ENCODE peak calls at places on chromosome 10, in four cellular contexts. L is nephron progenitor cell; P is activated CD8-positive, alpha-beta T cell treated with anti-CD3 and anti-CD28 coated beads for 36 hours; D is GM20000. M is an unnamed sample.

GRCh38 chr10:46523881-46524470 is 32.5 kb downstream of the GPRIN2 start:
- DNase-seq in L (peak), P (peak), D (no peak), M (no peak)

GRCh38 chr10:103062854-103063642 is 130.0 kb downstream of the NT5C2 start:
- DNase-seq in P (no peak), D (no peak), L (no peak), M (no peak)

GRCh38 chr10:58661336-58661735 is 148.7 kb downstream of the BICC1 start:
- DNase-seq in P (no peak), L (no peak), D (no peak), M (no peak)

GRCh38 chr10:78980354-78980753 is 88.4 kb upstream of the ZMIZ1 start:
- DNase-seq in L (no peak), D (no peak), P (no peak), M (no peak)

GRCh38 chr10:119517235-119518141 is 25.0 kb downstream of the RGS10 start:
- DNase-seq in P (peak), L (no peak), D (peak), M (peak)

GRCh38 chr10:42926831-42927230 is 144.2 kb downstream of the BMS1 start:
- DNase-seq in P (no peak), L (peak), D (no peak), M (no peak)

GRCh38 chr10:58666024-58666423 is 153.4 kb downstream of the BICC1 start:
- DNase-seq in L (no peak), P (peak), D (no peak), M (no peak)

GRCh38 chr10:35420044-35420443 is 83.7 kb downstream of the CCNY start:
- DNase-seq in L (no peak), D (no peak), P (no peak), M (no peak)

GRCh38 chr10:106872176-106872575 is 292.3 kb downstream of the SORCS1 start:
- DNase-seq in D (no peak), L (no peak), P (no peak), M (no peak)

GRCh38 chr10:112421731-112422130 is 25.0 kb downstream of the ZDHHC6 start:
- DNase-seq in P (no peak), L (no peak), D (no peak), M (no peak)

GRCh38 chr10:31953080-31953479 is 24.4 kb upstream of the ARHGAP12 start:
- DNase-seq in L (no peak), D (no peak), P (no peak), M (no peak)

GRCh38 chr10:133357293-133358151 is at the start of gene FUOM:
- DNase-seq in L (peak), P (peak), D (peak), M (peak)

GRCh38 chr10:55631071-55631654 is 729.9 kb downstream of the ZWINT start:
- DNase-seq in L (peak), P (peak), D (peak), M (peak)

GRCh38 chr10:125982256-125982948 is 86.0 kb downstream of the FANK1 start:
- DNase-seq in D (peak), P (peak), L (peak), M (peak)

GRCh38 chr10:77548157-77548556 is 89.5 kb downstream of the KCNMA1 start:
- DNase-seq in L (no peak), P (no peak), D (no peak), M (no peak)

GRCh38 chr10:25694976-25695375 is 239.1 kb upstream of the MYO3A start:
- DNase-seq in D (no peak), L (no peak), P (no peak), M (no peak)

GRCh38 chr10:100535715-100536353 is at the start of gene HIF1AN:
- DNase-seq in D (peak), P (peak), L (peak), M (peak)

GRCh38 chr10:241451-241850 is 106.2 kb downstream of the ZMYND11 start:
- DNase-seq in L (no peak), P (no peak), D (no peak), M (no peak)

GRCh38 chr10:29239569-29240472 is 49.0 kb upstream of the LYZL1 start:
- DNase-seq in P (peak), L (peak), D (peak), M (peak)

GRCh38 chr10:133205146-133205545 is 24.9 kb upstream of the UTF1 start:
- DNase-seq in P (no peak), L (no peak), D (no peak), M (no peak)

GRCh38 chr10:36469585-36469984 is 655.8 kb upstream of the ANKRD30A start:
- DNase-seq in L (no peak), P (no peak), D (no peak), M (no peak)

DNA sequence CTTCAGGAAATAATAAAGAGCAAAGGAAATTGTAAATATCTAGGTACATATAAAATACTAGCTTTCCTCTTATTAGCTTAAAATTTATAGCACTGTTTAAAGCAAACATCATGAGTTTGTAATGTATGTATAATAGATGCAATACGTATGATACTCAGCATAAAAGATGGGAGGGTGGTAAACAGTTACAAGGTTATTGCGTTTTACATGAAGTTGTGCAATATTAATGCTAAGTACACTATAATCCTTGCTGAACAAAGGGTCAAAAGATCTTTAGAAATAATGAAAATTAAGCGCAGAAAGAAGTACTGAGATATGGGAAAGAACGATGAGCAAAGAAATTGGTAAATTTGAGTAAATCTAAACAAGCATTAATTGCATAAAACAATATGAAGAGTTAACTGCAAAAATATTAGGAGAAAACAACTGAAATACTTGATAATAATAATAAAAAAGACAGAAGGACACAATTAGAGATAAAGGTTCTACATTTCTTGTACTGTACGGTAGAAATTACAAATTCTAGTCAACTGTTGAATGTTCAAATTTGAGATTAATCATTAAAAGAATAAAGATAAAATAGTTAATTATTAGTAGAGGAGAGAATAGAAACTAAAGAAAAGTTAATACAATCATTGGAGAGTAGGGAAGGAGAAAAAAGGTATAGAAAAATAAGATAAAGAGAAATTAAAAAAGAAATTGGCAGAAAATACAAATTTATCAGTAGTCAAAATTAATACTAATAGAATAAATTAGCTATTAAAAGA is 17.9 kb downstream of the C10orf67 start:
- DNase-seq in D (no peak), P (no peak), L (no peak), M (no peak)
- TF ChIP-seq CTCF in D (no peak), P (no peak), L (no peak), M (no peak)

GRCh38 chr10:15585303-15585715 is 134.4 kb downstream of the ITGA8 start:
- DNase-seq in L (peak), D (peak), P (peak), M (peak)
- TF ChIP-seq CTCF in L (peak), D (peak), P (peak), M (peak)

GRCh38 chr10:15725603-15726002 is 5.9 kb upstream of the ITGA8 start:
- DNase-seq in P (no peak), L (peak), D (peak), M (peak)
- TF ChIP-seq CTCF in P (no peak), L (peak), D (peak), M (peak)

GRCh38 chr10:21021843-21022594 is 124.9 kb upstream of the NEBL start:
- DNase-seq in L (no peak), P (no peak), D (no peak), M (no peak)
- TF ChIP-seq CTCF in L (no peak), P (no peak), D (no peak), M (no peak)

DNA sequence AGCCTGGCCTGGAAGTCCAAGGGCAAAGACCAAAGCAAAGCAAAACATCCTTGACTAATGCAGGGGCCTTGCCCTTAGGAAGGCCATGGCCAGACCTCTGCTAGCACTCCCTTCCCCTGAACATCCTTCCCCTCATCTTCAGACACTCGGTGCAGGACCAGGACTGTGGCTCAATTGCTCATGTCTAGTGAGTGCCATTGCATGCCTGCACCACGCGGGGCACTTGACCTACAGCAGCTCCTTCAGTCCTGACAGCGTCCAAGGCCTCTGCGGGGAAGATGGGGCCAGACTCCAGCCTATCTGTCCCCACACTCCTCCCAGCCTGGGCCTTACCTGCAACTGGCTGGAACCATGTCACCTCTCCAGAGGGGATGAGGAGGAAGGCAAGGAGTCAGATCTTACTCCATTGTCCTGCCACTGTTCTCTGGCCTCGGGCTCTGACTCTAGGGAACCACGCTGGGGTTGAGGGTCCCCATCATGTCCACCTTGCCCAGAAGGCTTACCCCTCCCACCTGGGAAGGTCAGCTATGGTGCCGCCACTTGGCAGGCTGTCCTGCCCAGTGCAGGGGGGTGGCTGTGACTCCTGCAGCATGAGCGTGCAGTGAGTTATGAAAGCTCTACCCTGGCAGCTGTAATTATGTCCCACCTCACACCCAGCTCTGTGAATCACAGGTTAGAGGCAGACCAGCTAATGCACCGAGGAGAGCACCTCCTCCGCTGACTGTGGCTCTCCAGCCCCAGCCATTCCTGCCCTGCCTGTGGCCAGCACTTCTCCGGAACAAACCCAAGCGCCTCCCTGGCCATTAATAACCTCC is 16.1 kb downstream of the DRGX start:
- DNase-seq in L (no peak), P (no peak), D (no peak), M (peak)
- TF ChIP-seq CTCF in L (peak), P (no peak), D (peak), M (no peak)

DNA sequence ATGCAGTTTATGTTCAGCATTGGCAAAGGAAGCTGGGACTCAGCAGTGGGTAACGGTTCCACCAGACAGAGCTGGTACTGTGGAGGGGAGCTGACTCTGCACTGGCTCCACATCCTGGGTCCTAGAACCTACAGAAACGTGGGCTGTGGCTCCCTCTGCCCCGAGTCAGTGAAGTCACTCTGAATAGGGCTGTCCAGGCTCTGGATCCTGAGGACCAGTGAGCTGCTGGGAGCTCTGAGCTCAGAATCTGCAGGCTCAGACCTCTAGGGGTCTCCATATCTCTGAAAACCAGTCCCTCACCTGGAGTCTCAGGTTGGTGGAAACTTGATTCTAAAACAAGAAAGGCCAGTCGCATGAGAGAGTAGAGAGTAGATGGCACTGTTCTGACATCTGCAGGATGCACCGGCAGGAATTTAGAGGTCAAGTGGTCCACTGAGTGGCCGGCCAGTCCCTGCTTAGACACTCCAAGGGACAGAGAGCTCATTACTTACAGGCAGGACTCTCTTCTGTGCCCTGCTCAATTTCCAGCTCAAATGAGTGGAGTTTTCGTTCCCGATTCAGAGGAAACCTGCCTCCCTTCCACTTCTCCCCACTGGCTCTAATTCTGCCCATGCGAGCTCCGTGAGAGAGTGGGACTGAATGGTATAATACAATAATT is 18.6 kb downstream of the NPFFR1 start:
- DNase-seq in D (peak), L (no peak), P (peak), M (peak)
- TF ChIP-seq CTCF in D (peak), L (no peak), P (peak), M (peak)

GRCh38 chr10:114301177-114301576 is 62.1 kb downstream of the VWA2 start:
- DNase-seq in D (no peak), L (no peak), P (no peak), M (no peak)
- TF ChIP-seq CTCF in D (no peak), L (no peak), P (no peak), M (no peak)

GRCh38 chr10:11270858-11271179 is 253.1 kb downstream of the CELF2 start:
- DNase-seq in P (no peak), L (no peak), D (no peak), M (no peak)
- TF ChIP-seq CTCF in P (peak), L (peak), D (no peak), M (no peak)

GRCh38 chr10:101843032-101843991 is at the start of gene KCNIP2:
- DNase-seq in L (peak), P (peak), D (peak), M (peak)
- TF ChIP-seq CTCF in L (peak), P (peak), D (peak), M (peak)

GRCh38 chr10:124748206-124748605 is 4.0 kb upstream of the FAM53B start:
- DNase-seq in L (no peak), D (no peak), P (no peak), M (no peak)
- TF ChIP-seq CTCF in L (no peak), D (no peak), P (no peak), M (no peak)